ENCODE peak calls at places on chromosomes 1 and 21, in four cellular contexts. Q is CD8-positive, alpha-beta memory T cell; S is brain microvascular endothelial cell; H is ACHN. R is an unnamed sample.

GRCh38 chr1:28449904-28450303 is 55.9 kb upstream of the RCC1 start:
- DNase-seq in Q (no peak), S (no peak), H (no peak), R (no peak)

GRCh38 chr1:245334827-245335490 is 180.2 kb downstream of the KIF26B start:
- DNase-seq in Q (no peak), S (no peak), H (no peak), R (no peak)

GRCh38 chr1:215210167-215210566 is 127.6 kb downstream of the KCNK2 start:
- DNase-seq in Q (no peak), S (no peak), H (no peak), R (no peak)

GRCh38 chr1:153627797-153628626 is at the start of gene S100A1:
- DNase-seq in Q (no peak), S (no peak), H (peak), R (no peak)

GRCh38 chr1:179080866-179081695 is 789 bp upstream of the TOR3A start:
- DNase-seq in Q (peak), S (no peak), H (no peak), R (no peak)

GRCh38 chr1:37486680-37487618 is 12.6 kb downstream of the ZC3H12A start:
- DNase-seq in Q (peak), S (peak), H (peak), R (peak)

GRCh38 chr21:41133896-41134522 is 34.0 kb upstream of the BACE2 start:
- DNase-seq in Q (no peak), S (peak), H (peak), R (no peak)

GRCh38 chr21:35593000-35593502 is 467.3 kb downstream of the SETD4 start:
- DNase-seq in Q (no peak), S (peak), H (no peak), R (no peak)

GRCh38 chr1:209368864-209369598 is 214.5 kb upstream of the CAMK1G start:
- DNase-seq in Q (no peak), S (peak), H (peak), R (no peak)

GRCh38 chr21:42439284-42440186 is 35.8 kb downstream of the UBASH3A start:
- DNase-seq in Q (no peak), S (no peak), H (no peak), R (peak)

GRCh38 chr1:159906960-159907359 is 7.0 kb upstream of the CFAP45 start:
- DNase-seq in Q (no peak), S (no peak), H (no peak), R (no peak)

GRCh38 chr1:70504821-70505193 is 93.7 kb downstream of the CTH start:
- DNase-seq in Q (no peak), S (peak), H (peak), R (no peak)

GRCh38 chr1:111615874-111616715 is 3.5 kb upstream of the RAP1A start:
- DNase-seq in Q (peak), S (no peak), H (no peak), R (no peak)

GRCh38 chr21:31897311-31897710 is 24.5 kb downstream of the HUNK start:
- DNase-seq in Q (no peak), S (no peak), H (no peak), R (no peak)

GRCh38 chr21:35467536-35467935 is 418.4 kb upstream of the RUNX1 start:
- DNase-seq in Q (no peak), S (no peak), H (no peak), R (no peak)

GRCh38 chr1:235974616-235975015 is 90.3 kb downstream of the NID1 start:
- DNase-seq in Q (no peak), S (no peak), H (no peak), R (no peak)

GRCh38 chr1:154502066-154502741 is at the start of the genes SHE and TDRD10:
- DNase-seq in Q (no peak), S (no peak), H (no peak), R (no peak)

GRCh38 chr1:107056426-107057196 is at the start of gene PRMT6:
- DNase-seq in Q (peak), S (peak), H (peak), R (peak)

GRCh38 chr1:158016651-158017335 is 23.3 kb downstream of the KIRREL1 start:
- DNase-seq in Q (no peak), S (no peak), H (no peak), R (no peak)

GRCh38 chr1:32622806-32623694 is 27.3 kb downstream of the ZBTB8OS start:
- DNase-seq in Q (no peak), S (no peak), H (no peak), R (no peak)

GRCh38 chr1:202862672-202863560 is 26.0 kb downstream of the RABIF start:
- DNase-seq in Q (no peak), S (no peak), H (no peak), R (no peak)

GRCh38 chr1:1230656-1231399 is 973 bp downstream of the SDF4 start:
- DNase-seq in Q (no peak), S (peak), H (peak), R (no peak)

GRCh38 chr1:50735443-50735842 is 224.6 kb downstream of the FAF1 start:
- DNase-seq in Q (no peak), S (no peak), H (peak), R (no peak)

GRCh38 chr1:27074175-27074780 is 61.6 kb upstream of the TENT5B start:
- DNase-seq in Q (no peak), S (peak), H (peak), R (no peak)

GRCh38 chr1:71044833-71045232 is 2.8 kb downstream of the PTGER3 start:
- DNase-seq in Q (no peak), S (no peak), H (no peak), R (no peak)

GRCh38 chr21:35491114-35491513 is 442.0 kb upstream of the RUNX1 start:
- DNase-seq in Q (no peak), S (no peak), H (no peak), R (no peak)

GRCh38 chr1:231241751-231242150 is 739 bp downstream of the GNPAT start:
- DNase-seq in Q (no peak), S (no peak), H (peak), R (no peak)

GRCh38 chr1:233389169-233389568 is 61.6 kb downstream of the MAP3K21 start:
- DNase-seq in Q (no peak), S (no peak), H (no peak), R (no peak)

GRCh38 chr1:93617670-93618488 is 63.8 kb downstream of the BCAR3 start:
- DNase-seq in Q (no peak), S (no peak), H (peak), R (no peak)

GRCh38 chr1:204441558-204441957 is 29.9 kb upstream of the PPP1R15B start:
- DNase-seq in Q (no peak), S (no peak), H (no peak), R (no peak)

GRCh38 chr1:211420389-211420788 is 71.6 kb downstream of the RD3 start:
- DNase-seq in Q (no peak), S (peak), H (peak), R (no peak)

GRCh38 chr1:179169616-179170467 is 59.6 kb downstream of the ABL2 start:
- DNase-seq in Q (no peak), S (peak), H (no peak), R (no peak)

GRCh38 chr1:54854376-54855020 is 32.5 kb downstream of the DHCR24 start:
- DNase-seq in Q (no peak), S (no peak), H (no peak), R (no peak)

GRCh38 chr1:79877086-79877485 is 870.6 kb upstream of the ADGRL4 start:
- DNase-seq in Q (no peak), S (no peak), H (no peak), R (no peak)